ENCODE peak calls at places on chromosomes 6 and 20, in six cellular contexts. W is cardiac fibroblast, G is Karpas-422, R is astrocyte of the spinal cord, I is kidney epithelial cell, Y is dorsolateral prefrontal cortex. X is an unnamed sample.
A peak's percentile ranks its signal among the peaks of the same experiment; 100 is the strongest.

GRCh38 chr20:52031574-52032303 is 159.8 kb downstream of the ZFP64 start:
- DNase-seq in R (peak; percentile 87), I (peak; percentile 54), G (no peak), Y (no peak), W (peak; percentile 93), X (no peak)

GRCh38 chr20:56439784-56440291 is 27.8 kb downstream of the CASS4 start:
- DNase-seq in W (peak; percentile 97), I (peak; percentile 23), Y (no peak), R (peak; percentile 97), G (no peak), X (no peak)

GRCh38 chr6:93859964-93860363 is 440.6 kb upstream of the EPHA7 start:
- DNase-seq in G (no peak), Y (no peak), I (no peak), R (no peak), W (no peak), X (no peak)

GRCh38 chr20:25296094-25297093 is 48.5 kb downstream of the PYGB start:
- DNase-seq in R (no peak), I (no peak), Y (peak; percentile 57), G (peak; percentile 76), W (peak; percentile 22), X (peak; percentile 69)

GRCh38 chr6:73521351-73522254 is 771 bp upstream of the EEF1A1 start:
- DNase-seq in R (peak; percentile 93), Y (peak; percentile 63), W (peak; percentile 91), G (peak; percentile 87), I (no peak), X (peak; percentile 58)

GRCh38 chr6:163789199-163789810 is 374.8 kb downstream of the QKI start:
- DNase-seq in I (no peak), R (no peak), Y (no peak), G (no peak), W (no peak), X (no peak)

GRCh38 chr20:17640875-17641378 is 41.1 kb downstream of the RRBP1 start:
- DNase-seq in I (no peak), Y (no peak), G (no peak), W (no peak), R (no peak), X (no peak)

GRCh38 chr20:13322198-13322597 is 101.1 kb downstream of the ISM1 start:
- DNase-seq in W (no peak), Y (no peak), G (no peak), R (no peak), I (no peak), X (no peak)

GRCh38 chr6:163637524-163637923 is 223.0 kb downstream of the QKI start:
- DNase-seq in I (no peak), G (no peak), Y (no peak), W (no peak), R (no peak), X (peak; percentile 68)

GRCh38 chr20:21102691-21103311 is 3.4 kb downstream of the LINC00237 start:
- DNase-seq in W (no peak), I (no peak), Y (peak; percentile 55), G (peak; percentile 80), R (no peak), X (peak; percentile 42)

GRCh38 chr6:105207524-105208269 is 27.9 kb upstream of the POPDC3 start:
- DNase-seq in G (no peak), I (no peak), W (peak; percentile 85), R (peak; percentile 59), Y (no peak), X (no peak)

GRCh38 chr6:17902953-17903352 is 84.5 kb downstream of the KIF13A start:
- DNase-seq in R (no peak), G (no peak), Y (no peak), W (no peak), I (no peak), X (no peak)

GRCh38 chr20:37185681-37186080 is 6.3 kb upstream of the MROH8 start:
- DNase-seq in G (no peak), Y (no peak), R (no peak), W (no peak), I (no peak), X (no peak)

GRCh38 chr6:143279385-143279784 is 171.1 kb downstream of the ADAT2 start:
- DNase-seq in R (peak; percentile 36), I (no peak), W (peak; percentile 55), G (peak; percentile 46), Y (no peak), X (peak; percentile 29)

GRCh38 chr6:148677594-148678476 is 69.0 kb upstream of the UST start:
- DNase-seq in G (peak; percentile 69), W (no peak), R (no peak), I (no peak), Y (no peak), X (peak; percentile 81)

GRCh38 chr20:23100021-23100753 is 14.1 kb upstream of the CD93 start:
- DNase-seq in W (no peak), I (no peak), R (no peak), Y (no peak), G (no peak), X (no peak)

GRCh38 chr6:130482645-130483390 is 117.0 kb downstream of the TMEM200A start:
- DNase-seq in W (peak; percentile 41), Y (no peak), R (peak; percentile 71), G (no peak), I (peak; percentile 4), X (no peak)

GRCh38 chr6:170096191-170096802 is 194.6 kb downstream of the DLL1 start:
- DNase-seq in Y (peak; percentile 19), G (no peak), I (no peak), W (no peak), R (no peak), X (no peak)

GRCh38 chr20:33840759-33841438 is 29.8 kb downstream of the CHMP4B start:
- DNase-seq in W (no peak), R (no peak), G (no peak), I (no peak), Y (no peak), X (no peak)

GRCh38 chr6:4351857-4352669 is 216.7 kb upstream of the ECI2 start:
- DNase-seq in G (no peak), R (peak; percentile 93), I (peak; percentile 75), Y (peak; percentile 58), W (peak; percentile 96), X (no peak)

GRCh38 chr6:17584241-17584803 is 15.8 kb upstream of the FAM8A1 start:
- DNase-seq in G (peak; percentile 79), Y (no peak), W (peak; percentile 86), R (peak; percentile 88), I (no peak), X (peak; percentile 46)

GRCh38 chr6:139156571-139156970 is 21.7 kb downstream of the HECA start:
- DNase-seq in R (no peak), W (peak; percentile 28), I (no peak), G (no peak), Y (no peak), X (no peak)

GRCh38 chr6:19311786-19312185 is 525.4 kb upstream of the ID4 start:
- DNase-seq in I (no peak), Y (no peak), R (peak; percentile 30), G (no peak), W (no peak), X (no peak)

GRCh38 chr6:142075516-142076101 is 57.1 kb upstream of the GJE1 start:
- DNase-seq in I (no peak), W (no peak), R (no peak), G (no peak), Y (no peak), X (peak; percentile 5)

GRCh38 chr6:148577687-148578488 is 168.9 kb upstream of the UST start:
- DNase-seq in W (peak; percentile 86), I (no peak), Y (peak; percentile 70), R (peak; percentile 82), G (peak; percentile 82), X (peak; percentile 77)

GRCh38 chr6:138424004-138424904 is 20.2 kb downstream of the HEBP2 start:
- DNase-seq in Y (no peak), W (no peak), R (no peak), G (no peak), I (no peak), X (no peak)

GRCh38 chr6:163228041-163228440 is 186.5 kb upstream of the QKI start:
- DNase-seq in I (no peak), G (no peak), Y (no peak), R (no peak), W (no peak), X (no peak)

GRCh38 chr6:169589699-169590257 is 112.1 kb downstream of the WDR27 start:
- DNase-seq in I (peak; percentile 70), Y (no peak), R (peak; percentile 87), W (no peak), G (peak; percentile 59), X (peak; percentile 41)

GRCh38 chr6:16299861-16300260 is 61.5 kb downstream of the GMPR start:
- DNase-seq in R (no peak), I (no peak), W (no peak), Y (no peak), G (no peak), X (no peak)

GRCh38 chr20:47317127-47317895 is 39.2 kb downstream of the ZMYND8 start:
- DNase-seq in R (peak; percentile 99), W (peak; percentile 99), G (no peak), I (peak; percentile 90), Y (no peak), X (peak; percentile 37)
- H3K4me3 ChIP-seq in R (no peak overlapping the region), W (peak overlapping the region; percentile 45), G (no peak overlapping the region), I (no peak overlapping the region), Y (no peak overlapping the region), X (no peak overlapping the region)

DNA sequence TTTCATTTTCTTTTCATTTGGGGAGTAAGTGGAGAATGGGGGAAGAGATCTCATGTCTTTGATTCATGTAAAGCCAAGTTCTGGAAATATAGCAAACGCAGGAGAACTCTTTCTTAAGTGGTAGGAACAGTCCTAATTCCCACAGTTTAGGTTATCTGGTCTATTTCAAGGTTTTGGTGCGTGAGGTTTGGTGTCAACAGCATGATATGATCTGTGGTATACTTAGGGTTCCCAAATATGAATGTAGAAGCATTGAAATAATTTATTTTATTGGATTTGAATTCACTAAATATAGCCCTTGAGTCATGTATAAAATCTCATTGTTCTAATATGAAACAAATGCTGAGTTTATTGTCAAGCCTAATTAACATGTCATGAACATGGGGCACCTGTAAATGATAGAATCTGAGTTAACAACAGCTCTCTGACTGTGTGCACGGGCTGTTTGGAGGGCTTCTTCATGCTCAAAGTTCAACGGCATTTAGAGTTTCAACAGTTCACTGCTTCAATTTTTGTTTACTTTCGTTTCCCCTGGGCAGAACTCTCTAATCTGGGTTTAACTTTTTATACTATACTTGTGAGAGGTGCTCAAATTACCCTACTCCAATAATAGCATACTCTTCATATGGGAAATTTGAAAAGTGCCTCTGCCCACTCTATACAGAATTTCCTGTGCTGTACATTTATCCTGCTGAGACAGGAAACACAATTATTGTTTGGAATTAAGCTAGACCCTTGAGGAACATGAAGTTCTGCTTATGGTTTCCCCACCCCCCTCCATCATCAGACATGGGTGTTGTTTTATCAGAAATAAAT is 236.3 kb upstream of the ZNF217 start:
- DNase-seq in G (no peak), Y (no peak), I (no peak), R (peak; percentile 52), W (peak; percentile 70), X (peak; percentile 73)
- H3K4me3 ChIP-seq in G (no peak overlapping the region), Y (no peak overlapping the region), I (no peak overlapping the region), R (peak overlapping the region; percentile 6), W (peak overlapping the region; percentile 19), X (peak overlapping the region; percentile 65)

GRCh38 chr6:112357801-112358200 is 10.7 kb downstream of the RFPL4B start:
- DNase-seq in G (no peak), W (peak; percentile 81), I (no peak), Y (no peak), R (no peak), X (no peak)
- H3K4me3 ChIP-seq in G (no peak overlapping the region), W (no peak overlapping the region), I (no peak overlapping the region), Y (no peak overlapping the region), R (no peak overlapping the region), X (no peak overlapping the region)

DNA sequence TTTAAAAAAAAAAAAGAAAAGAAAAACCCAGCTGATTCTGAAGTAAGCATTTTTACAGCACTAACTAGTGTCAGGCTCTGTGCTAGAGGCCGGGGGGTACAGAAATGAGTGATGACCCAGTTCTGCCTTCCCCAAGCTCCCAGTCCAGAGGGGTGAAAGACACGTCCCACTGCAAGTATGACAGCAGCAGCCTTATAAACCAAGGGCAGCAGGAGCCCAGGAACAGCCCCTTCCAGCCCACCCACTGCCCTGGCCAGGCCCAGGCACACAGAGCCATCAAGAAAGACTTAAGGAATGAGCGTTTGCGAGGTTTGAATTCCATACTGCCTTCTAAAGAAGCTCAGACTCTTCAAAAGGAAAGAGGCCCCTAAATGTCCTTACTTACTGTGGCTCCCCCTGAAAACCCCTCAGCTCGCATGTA is 10.1 kb downstream of the TRERF1 start:
- DNase-seq in Y (no peak), I (no peak), G (no peak), W (no peak), R (no peak), X (no peak)
- H3K4me3 ChIP-seq in Y (no peak overlapping the region), I (no peak overlapping the region), G (peak overlapping the region; percentile 64), W (no peak overlapping the region), R (no peak overlapping the region), X (no peak overlapping the region)

X was measured in GM12865.